ENCODE peak calls at places on chromosomes 5 and 9, in seven cellular contexts. S is AG10803, O is A549, G is left cardiac atrium, R is T follicular helper cell, M is GM13976, L is spleen. P is an unnamed sample.

GRCh38 chr9:111926421-111926875 is 29.8 kb downstream of the UGCG start:
- DNase-seq in R (peak; percentile 52), O (no peak), L (peak; percentile 92), M (peak; percentile 75), G (peak; percentile 36), S (peak; percentile 62), P (no peak)

GRCh38 chr5:149284501-149284900 is 12.8 kb downstream of the AFAP1L1 start:
- DNase-seq in S (peak; percentile 82), M (no peak), L (no peak), R (no peak), O (no peak), G (no peak), P (no peak)

GRCh38 chr9:103991698-103992097 is 102.4 kb upstream of the SMC2 start:
- DNase-seq in L (no peak), O (no peak), G (no peak), M (peak; percentile 17), R (no peak), S (no peak), P (no peak)

GRCh38 chr5:131532016-131532640 is 102.9 kb downstream of the RAPGEF6 start:
- DNase-seq in S (no peak), M (no peak), O (no peak), G (no peak), R (no peak), L (no peak), P (no peak)

GRCh38 chr5:148798786-148799185 is 27.6 kb upstream of the ADRB2 start:
- DNase-seq in R (no peak), L (no peak), S (peak; percentile 44), M (no peak), O (no peak), G (no peak), P (no peak)

GRCh38 chr9:74645007-74645639 is 148.0 kb downstream of the RORB start:
- DNase-seq in R (no peak), S (peak; percentile 1), O (no peak), M (peak; percentile 12), G (no peak), L (no peak), P (no peak)

GRCh38 chr5:68484307-68485068 is 268.9 kb downstream of the PIK3R1 start:
- DNase-seq in S (peak; percentile 98), G (no peak), L (no peak), O (no peak), R (no peak), M (no peak), P (no peak)

GRCh38 chr5:67095346-67095871 is 101.2 kb downstream of the CD180 start:
- DNase-seq in G (peak; percentile 78), O (no peak), M (no peak), L (no peak), S (peak; percentile 66), R (no peak), P (no peak)

GRCh38 chr5:61304611-61305369 is 27.3 kb upstream of the ZSWIM6 start:
- DNase-seq in G (peak; percentile 41), O (peak; percentile 80), R (no peak), M (no peak), S (peak; percentile 81), L (no peak), P (no peak)

GRCh38 chr9:13064676-13065075 is 214.8 kb downstream of the MPDZ start:
- DNase-seq in M (no peak), O (no peak), G (no peak), S (no peak), L (no peak), R (no peak), P (no peak)